ENCODE peak calls at places on chromosome 13, in six cellular contexts. T, M, S, B, P and A are unnamed samples.

GRCh38 chr13:48210178-48210577 is 22.8 kb upstream of the ITM2B start:
- DNase-seq in B (no peak), M (no peak), S (no peak), T (no peak), P (no peak), A (no peak)

GRCh38 chr13:31014461-31014860 is 82.0 kb downstream of the TEX26 start:
- DNase-seq in S (no peak), M (no peak), T (no peak), P (no peak), B (no peak), A (no peak)

GRCh38 chr13:113796948-113797676 is 38.1 kb downstream of the TMEM255B start:
- DNase-seq in B (no peak), T (no peak), P (no peak), S (no peak), M (no peak), A (no peak)

GRCh38 chr13:63625869-63626268 is 2210.2 kb upstream of the PCDH20 start:
- DNase-seq in M (no peak), S (no peak), P (no peak), T (no peak), B (no peak), A (no peak)

GRCh38 chr13:23963184-23963931 is 66.1 kb upstream of the C1QTNF9B start:
- DNase-seq in M (no peak), P (no peak), T (no peak), B (no peak), S (no peak), A (no peak)

GRCh38 chr13:113749956-113750355 is 9.1 kb upstream of the TMEM255B start:
- DNase-seq in M (no peak), T (no peak), S (no peak), P (no peak), B (no peak), A (no peak)

GRCh38 chr13:48624858-48625257 is 28.9 kb upstream of the CYSLTR2 start:
- DNase-seq in S (no peak), M (no peak), B (no peak), P (no peak), T (no peak), A (no peak)

GRCh38 chr13:97568850-97569249 is 134.9 kb downstream of the RAP2A start:
- DNase-seq in M (no peak), P (no peak), S (no peak), T (no peak), B (no peak), A (no peak)

GRCh38 chr13:35475960-35476943 is at the start of gene MAB21L1:
- DNase-seq in B (no peak), T (peak), P (no peak), S (no peak), M (no peak), A (no peak)

GRCh38 chr13:97367016-97367415 is 67.0 kb upstream of the RAP2A start:
- DNase-seq in S (no peak), B (no peak), M (no peak), P (no peak), T (no peak), A (no peak)

GRCh38 chr13:26616126-26616525 is 58.6 kb downstream of the WASF3 start:
- DNase-seq in B (no peak), P (no peak), M (no peak), T (no peak), S (no peak), A (no peak)

GRCh38 chr13:84605927-84606326 is 723.7 kb upstream of the SLITRK1 start:
- DNase-seq in M (no peak), S (no peak), B (no peak), P (no peak), T (no peak), A (no peak)

GRCh38 chr13:26024558-26024957 is 27.3 kb downstream of the SHISA2 start:
- DNase-seq in T (peak), B (no peak), S (no peak), P (no peak), M (no peak), A (no peak)

GRCh38 chr13:44739539-44739938 is 163.4 kb upstream of the TSC22D1 start:
- DNase-seq in S (no peak), P (no peak), B (no peak), T (no peak), M (no peak), A (no peak)

GRCh38 chr13:113273856-113274590 is 23.0 kb upstream of the LAMP1 start:
- DNase-seq in B (no peak), S (no peak), M (no peak), T (no peak), P (no peak), A (no peak)

GRCh38 chr13:113647351-113648217 is 10.4 kb downstream of the ATP4B start:
- DNase-seq in M (peak), T (no peak), B (no peak), P (no peak), S (no peak), A (no peak)

GRCh38 chr13:44868397-44868796 is 120.9 kb downstream of the NUFIP1 start:
- DNase-seq in S (no peak), P (peak), T (no peak), M (no peak), B (no peak), A (no peak)

GRCh38 chr13:111929036-111929616 is 137.8 kb upstream of the SOX1 start:
- DNase-seq in S (no peak), B (no peak), P (no peak), T (no peak), M (no peak), A (no peak)

GRCh38 chr13:92122454-92122853 is 724.0 kb downstream of the GPC5 start:
- DNase-seq in T (no peak), B (no peak), S (no peak), P (no peak), M (no peak), A (no peak)

GRCh38 chr13:46086985-46087384 is 17.8 kb downstream of the CPB2 start:
- DNase-seq in M (no peak), T (no peak), B (no peak), S (no peak), P (no peak), A (no peak)

GRCh38 chr13:76939215-76939614 is 9.1 kb upstream of the ACOD1 start:
- DNase-seq in S (no peak), M (no peak), B (no peak), T (no peak), P (no peak), A (no peak)

GRCh38 chr13:97310809-97311436 is 88.8 kb downstream of the MBNL2 start:
- DNase-seq in M (no peak), T (no peak), B (no peak), S (no peak), P (no peak), A (no peak)

GRCh38 chr13:38417727-38418126 is 68.1 kb downstream of the UFM1 start:
- DNase-seq in M (no peak), S (peak), P (no peak), B (peak), T (peak), A (peak)

GRCh38 chr13:25493930-25494707 is 122.3 kb downstream of the ATP8A2 start:
- DNase-seq in S (no peak), P (no peak), T (no peak), B (no peak), M (no peak), A (no peak)

GRCh38 chr13:39209731-39210633 is 171.7 kb downstream of the NHLRC3 start:
- DNase-seq in P (no peak), B (no peak), T (no peak), M (no peak), S (no peak), A (no peak)

GRCh38 chr13:26540319-26540718 is 17.2 kb upstream of the WASF3 start:
- DNase-seq in T (no peak), P (no peak), S (no peak), B (no peak), M (no peak), A (no peak)

GRCh38 chr13:23753523-23753922 is 135.7 kb downstream of the MIPEP start:
- DNase-seq in M (no peak), T (no peak), P (no peak), B (peak), S (peak), A (no peak)

GRCh38 chr13:98738213-98738612 is 14.3 kb downstream of the SLC15A1 start:
- DNase-seq in S (peak), M (no peak), T (no peak), B (no peak), P (no peak), A (no peak)

GRCh38 chr13:88895261-88895941 is 1224.2 kb downstream of the SLITRK5 start:
- DNase-seq in T (no peak), B (no peak), S (no peak), P (no peak), M (no peak), A (no peak)

GRCh38 chr13:102401305-102401704 is 543 bp downstream of the FGF14 start:
- DNase-seq in M (no peak), P (no peak), S (no peak), B (no peak), T (no peak), A (no peak)

GRCh38 chr13:76886292-76887061 is at the start of gene KCTD12:
- DNase-seq in B (no peak), S (peak), T (no peak), P (no peak), M (peak), A (peak)

GRCh38 chr13:63773476-63773875 is 2357.8 kb upstream of the PCDH20 start:
- DNase-seq in T (no peak), S (no peak), M (no peak), P (no peak), B (no peak), A (no peak)

GRCh38 chr13:45879666-45880065 is 28.1 kb upstream of the SIAH3 start:
- DNase-seq in S (no peak), M (peak), B (peak), T (peak), P (no peak), A (peak)

GRCh38 chr13:112171570-112171965 is 104.6 kb downstream of the SOX1 start:
- DNase-seq in S (no peak), T (no peak), P (no peak), B (no peak), M (no peak), A (no peak)

GRCh38 chr13:54628383-54628782 is 1599.8 kb downstream of the OLFM4 start:
- DNase-seq in B (no peak), M (no peak), P (no peak), S (no peak), T (no peak), A (no peak)

GRCh38 chr13:40662866-40663265 is 3.6 kb downstream of the FOXO1 start:
- DNase-seq in M (no peak), B (no peak), S (no peak), T (no peak), P (peak), A (no peak)

GRCh38 chr13:40665061-40665753 is 1.2 kb downstream of the FOXO1 start:
- DNase-seq in P (no peak), T (peak), B (no peak), S (no peak), M (no peak), A (peak)

GRCh38 chr13:40666058-40666904 is at the start of gene FOXO1:
- DNase-seq in P (no peak), S (no peak), T (peak), B (peak), M (peak), A (peak)

GRCh38 chr13:40665754-40666057 is 735 bp downstream of the FOXO1 start:
- DNase-seq in P (no peak), S (no peak), B (no peak), T (no peak), M (no peak), A (peak)

GRCh38 chr13:40664100-40665060 is 2.1 kb downstream of the FOXO1 start:
- DNase-seq in S (no peak), M (no peak), P (no peak), B (peak), T (peak), A (peak)
- TF ChIP-seq ZNF274 in S (no peak), M (no peak), P (no peak), B (no peak), T (no peak), A (no peak)

DNA sequence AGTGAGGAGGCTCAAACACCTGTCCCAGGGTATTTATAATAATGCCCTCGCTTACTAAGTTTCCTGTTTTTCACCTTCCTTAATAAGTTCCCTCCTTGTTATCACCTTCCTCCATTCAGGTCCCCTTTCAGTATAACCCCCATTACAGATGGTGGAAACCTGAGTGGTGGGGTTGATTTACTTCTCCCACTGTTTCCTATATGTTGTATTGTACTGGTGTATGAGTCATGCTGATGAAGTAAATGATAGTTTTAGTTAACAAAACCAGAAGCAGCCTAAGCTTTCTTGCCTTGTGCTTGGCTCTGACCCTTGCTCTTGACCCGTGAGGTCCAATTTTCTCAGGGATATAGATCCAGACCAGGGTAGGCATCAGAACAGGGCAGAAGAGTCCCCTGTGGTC is 22.3 kb upstream of the TNFSF11 start:
- DNase-seq in S (no peak), T (no peak), P (no peak), B (no peak), M (no peak), A (no peak)
- TF ChIP-seq ZNF274 in S (no peak), T (no peak), P (no peak), B (no peak), M (no peak), A (no peak)

GRCh38 chr13:28489536-28489935 is 5.4 kb downstream of the FLT1 start:
- DNase-seq in T (no peak), P (no peak), B (no peak), S (no peak), M (no peak), A (no peak)
- TF ChIP-seq ZNF274 in T (no peak), P (no peak), B (no peak), S (no peak), M (no peak), A (no peak)

GRCh38 chr13:95530178-95530577 is 22.3 kb upstream of the CLDN10 start:
- DNase-seq in M (no peak), S (no peak), P (no peak), T (no peak), B (peak), A (no peak)
- TF ChIP-seq ZNF274 in M (no peak), S (no peak), P (no peak), T (no peak), B (no peak), A (no peak)